ENCODE peak calls at places on chromosome 5, in four cellular contexts. One of them, this sample, is unnamed.

GRCh38 chr5:162593881-162594280 is 526.3 kb downstream of the GABRG2 start:
- DNase-seq in HFFc6: no peak
- DNase-seq in GM10248: no peak
- DNase-seq in tibial artery: no peak
- DNase-seq in this sample: peak

GRCh38 chr5:56676091-56676768 is 139.1 kb upstream of the MAP3K1 start:
- DNase-seq in HFFc6: no peak
- DNase-seq in GM10248: no peak
- DNase-seq in tibial artery: no peak
- DNase-seq in this sample: no peak

GRCh38 chr5:166282939-166283338 is 2008.5 kb upstream of the WWC1 start:
- DNase-seq in HFFc6: no peak
- DNase-seq in GM10248: no peak
- DNase-seq in tibial artery: no peak
- DNase-seq in this sample: no peak

GRCh38 chr5:147573171-147573570 is 63.3 kb upstream of the DPYSL3 start:
- DNase-seq in HFFc6: no peak
- DNase-seq in GM10248: no peak
- DNase-seq in tibial artery: no peak
- DNase-seq in this sample: no peak

GRCh38 chr5:139637438-139638089 is 10.6 kb upstream of the CXXC5 start:
- DNase-seq in HFFc6: peak
- DNase-seq in GM10248: peak
- DNase-seq in tibial artery: peak
- DNase-seq in this sample: peak

GRCh38 chr5:33309076-33309475 is 131.7 kb upstream of the TARS1 start:
- DNase-seq in HFFc6: no peak
- DNase-seq in GM10248: no peak
- DNase-seq in tibial artery: no peak
- DNase-seq in this sample: no peak

GRCh38 chr5:491119-491855 is 33.0 kb downstream of the SLC9A3 start:
- DNase-seq in HFFc6: no peak
- DNase-seq in GM10248: no peak
- DNase-seq in tibial artery: no peak
- DNase-seq in this sample: no peak

GRCh38 chr5:128436825-128437224 is 101.2 kb downstream of the FBN2 start:
- DNase-seq in HFFc6: peak
- DNase-seq in GM10248: no peak
- DNase-seq in tibial artery: no peak
- DNase-seq in this sample: no peak

GRCh38 chr5:179242676-179243075 is 102.6 kb downstream of the ADAMTS2 start:
- DNase-seq in HFFc6: no peak
- DNase-seq in GM10248: no peak
- DNase-seq in tibial artery: peak
- DNase-seq in this sample: no peak

GRCh38 chr5:73448072-73448432 is 525 bp downstream of the FOXD1 start:
- DNase-seq in HFFc6: no peak
- DNase-seq in GM10248: no peak
- DNase-seq in tibial artery: no peak
- DNase-seq in this sample: no peak

GRCh38 chr5:137122075-137122474 is 377.1 kb downstream of the SPOCK1 start:
- DNase-seq in HFFc6: peak
- DNase-seq in GM10248: no peak
- DNase-seq in tibial artery: no peak
- DNase-seq in this sample: no peak

GRCh38 chr5:107466233-107466769 is 204.4 kb downstream of the EFNA5 start:
- DNase-seq in HFFc6: no peak
- DNase-seq in GM10248: no peak
- DNase-seq in tibial artery: no peak
- DNase-seq in this sample: no peak

GRCh38 chr5:74639538-74640449 is 734 bp downstream of the ENC1 start:
- DNase-seq in HFFc6: peak
- DNase-seq in GM10248: peak
- DNase-seq in tibial artery: no peak
- DNase-seq in this sample: peak

GRCh38 chr5:68730220-68731010 is 363.4 kb upstream of the SLC30A5 start:
- DNase-seq in HFFc6: peak
- DNase-seq in GM10248: no peak
- DNase-seq in tibial artery: no peak
- DNase-seq in this sample: no peak

GRCh38 chr5:133749331-133749985 is 137.1 kb upstream of the FSTL4 start:
- DNase-seq in HFFc6: no peak
- DNase-seq in GM10248: no peak
- DNase-seq in tibial artery: no peak
- DNase-seq in this sample: no peak

GRCh38 chr5:144697847-144698262 is 527.2 kb downstream of the KCTD16 start:
- DNase-seq in HFFc6: peak
- DNase-seq in GM10248: no peak
- DNase-seq in tibial artery: no peak
- DNase-seq in this sample: no peak

GRCh38 chr5:80989883-80990282 is 29.7 kb downstream of the RASGRF2 start:
- DNase-seq in HFFc6: no peak
- DNase-seq in GM10248: no peak
- DNase-seq in tibial artery: no peak
- DNase-seq in this sample: no peak

GRCh38 chr5:73232266-73233041 is 59.5 kb downstream of the TMEM174 start:
- DNase-seq in HFFc6: no peak
- DNase-seq in GM10248: no peak
- DNase-seq in tibial artery: no peak
- DNase-seq in this sample: no peak

GRCh38 chr5:16245249-16245648 is 65.7 kb upstream of the MARCHF11 start:
- DNase-seq in HFFc6: no peak
- DNase-seq in GM10248: no peak
- DNase-seq in tibial artery: no peak
- DNase-seq in this sample: no peak

GRCh38 chr5:92674322-92674721 is 906.7 kb downstream of the NR2F1-AS1 start:
- DNase-seq in HFFc6: no peak
- DNase-seq in GM10248: no peak
- DNase-seq in tibial artery: no peak
- DNase-seq in this sample: no peak

GRCh38 chr5:62717211-62717927 is 138.8 kb downstream of the LRRC70 start:
- DNase-seq in HFFc6: no peak
- DNase-seq in GM10248: no peak
- DNase-seq in tibial artery: no peak
- DNase-seq in this sample: peak

GRCh38 chr5:27093296-27093695 is 54.9 kb upstream of the CDH9 start:
- DNase-seq in HFFc6: no peak
- DNase-seq in GM10248: no peak
- DNase-seq in tibial artery: no peak
- DNase-seq in this sample: no peak

GRCh38 chr5:172117977-172118701 is 69.9 kb downstream of the STK10 start:
- DNase-seq in HFFc6: no peak
- DNase-seq in GM10248: no peak
- DNase-seq in tibial artery: no peak
- DNase-seq in this sample: no peak

GRCh38 chr5:138748630-138749081 is 4.6 kb upstream of the CTNNA1 start:
- DNase-seq in HFFc6: peak
- DNase-seq in GM10248: no peak
- DNase-seq in tibial artery: no peak
- DNase-seq in this sample: no peak

GRCh38 chr5:10286552-10287227 is 21.0 kb downstream of the CMBL start:
- DNase-seq in HFFc6: peak
- DNase-seq in GM10248: no peak
- DNase-seq in tibial artery: no peak
- DNase-seq in this sample: no peak

GRCh38 chr5:127754259-127754658 is 51.1 kb downstream of the CCDC192 start:
- DNase-seq in HFFc6: peak
- DNase-seq in GM10248: no peak
- DNase-seq in tibial artery: no peak
- DNase-seq in this sample: no peak

GRCh38 chr5:170420809-170421412 is 31.7 kb upstream of the KCNMB1 start:
- DNase-seq in HFFc6: peak
- DNase-seq in GM10248: peak
- DNase-seq in tibial artery: peak
- DNase-seq in this sample: peak

GRCh38 chr5:50655810-50656205 is 10.6 kb upstream of the PARP8 start:
- DNase-seq in HFFc6: no peak
- DNase-seq in GM10248: no peak
- DNase-seq in tibial artery: no peak
- DNase-seq in this sample: no peak

GRCh38 chr5:110027527-110028322 is 338.0 kb downstream of the MAN2A1 start:
- DNase-seq in HFFc6: no peak
- DNase-seq in GM10248: no peak
- DNase-seq in tibial artery: no peak
- DNase-seq in this sample: no peak

GRCh38 chr5:150590979-150591411 is 49.5 kb upstream of the SYNPO start:
- DNase-seq in HFFc6: no peak
- DNase-seq in GM10248: no peak
- DNase-seq in tibial artery: peak
- DNase-seq in this sample: no peak

GRCh38 chr5:132592521-132592920 is 35.7 kb downstream of the RAD50 start:
- DNase-seq in HFFc6: no peak
- DNase-seq in GM10248: no peak
- DNase-seq in tibial artery: no peak
- DNase-seq in this sample: no peak

GRCh38 chr5:93588586-93589347 is 5.7 kb downstream of the NR2F1 start:
- DNase-seq in HFFc6: no peak
- DNase-seq in GM10248: no peak
- DNase-seq in tibial artery: no peak
- DNase-seq in this sample: no peak

This sample was measured in Kasumi-1.